ENCODE peak calls at places on chromosomes 16 and 17, in five cellular contexts. One of them, this sample, is unnamed.

GRCh38 chr16:9077001-9077809 is 14.2 kb upstream of the HAPSTR1 start:
- DNase-seq in transverse colon: no peak
- DNase-seq in suprapubic skin: no peak
- DNase-seq in GM12878: no peak
- DNase-seq in sigmoid colon: no peak
- DNase-seq in this sample: no peak

GRCh38 chr16:241866-242265 is 7.2 kb downstream of the FAM234A start:
- DNase-seq in suprapubic skin: no peak
- DNase-seq in sigmoid colon: no peak
- DNase-seq in GM12878: no peak
- DNase-seq in transverse colon: no peak
- DNase-seq in this sample: no peak

GRCh38 chr16:3646348-3646920 is 8.1 kb upstream of the DNASE1 start:
- DNase-seq in GM12878: no peak
- DNase-seq in transverse colon: peak
- DNase-seq in sigmoid colon: peak
- DNase-seq in suprapubic skin: peak
- DNase-seq in this sample: no peak

GRCh38 chr16:74862743-74863244 is 88.2 kb upstream of the FA2H start:
- DNase-seq in sigmoid colon: no peak
- DNase-seq in GM12878: peak
- DNase-seq in suprapubic skin: no peak
- DNase-seq in transverse colon: no peak
- DNase-seq in this sample: no peak

GRCh38 chr17:49361129-49361901 is 735 bp downstream of the ZNF652 start:
- DNase-seq in sigmoid colon: peak
- DNase-seq in transverse colon: peak
- DNase-seq in GM12878: peak
- DNase-seq in suprapubic skin: no peak
- DNase-seq in this sample: peak

GRCh38 chr16:83953796-83954576 is 946 bp downstream of the OSGIN1 start:
- DNase-seq in suprapubic skin: no peak
- DNase-seq in transverse colon: no peak
- DNase-seq in sigmoid colon: no peak
- DNase-seq in GM12878: no peak
- DNase-seq in this sample: no peak

GRCh38 chr17:9436629-9437028 is 139.0 kb downstream of the STX8 start:
- DNase-seq in sigmoid colon: no peak
- DNase-seq in suprapubic skin: no peak
- DNase-seq in GM12878: no peak
- DNase-seq in transverse colon: no peak
- DNase-seq in this sample: no peak

GRCh38 chr16:31407406-31407805 is 14.3 kb downstream of the ITGAD start:
- DNase-seq in sigmoid colon: no peak
- DNase-seq in GM12878: no peak
- DNase-seq in transverse colon: no peak
- DNase-seq in suprapubic skin: no peak
- DNase-seq in this sample: no peak

GRCh38 chr16:46929378-46930332 is 43.8 kb downstream of the DNAJA2 start:
- DNase-seq in sigmoid colon: peak
- DNase-seq in suprapubic skin: no peak
- DNase-seq in transverse colon: peak
- DNase-seq in GM12878: no peak
- DNase-seq in this sample: peak

GRCh38 chr16:53664724-53665345 is 38.8 kb downstream of the RPGRIP1L start:
- DNase-seq in transverse colon: no peak
- DNase-seq in sigmoid colon: no peak
- DNase-seq in suprapubic skin: no peak
- DNase-seq in GM12878: peak
- DNase-seq in this sample: no peak

GRCh38 chr17:54373970-54374369 is 526.7 kb upstream of the TOM1L1 start:
- DNase-seq in transverse colon: no peak
- DNase-seq in suprapubic skin: no peak
- DNase-seq in sigmoid colon: no peak
- DNase-seq in GM12878: no peak
- DNase-seq in this sample: no peak

GRCh38 chr17:34154916-34155730 is 100.0 kb upstream of the CCL2 start:
- DNase-seq in transverse colon: no peak
- DNase-seq in GM12878: no peak
- DNase-seq in suprapubic skin: no peak
- DNase-seq in sigmoid colon: no peak
- DNase-seq in this sample: no peak

GRCh38 chr17:81335388-81336157 is 40.5 kb upstream of the SLC38A10 start:
- DNase-seq in suprapubic skin: no peak
- DNase-seq in transverse colon: peak
- DNase-seq in sigmoid colon: no peak
- DNase-seq in GM12878: no peak
- DNase-seq in this sample: no peak

GRCh38 chr16:66093217-66093616 is 273.3 kb upstream of the CDH5 start:
- DNase-seq in sigmoid colon: no peak
- DNase-seq in GM12878: no peak
- DNase-seq in suprapubic skin: no peak
- DNase-seq in transverse colon: no peak
- DNase-seq in this sample: no peak

GRCh38 chr17:73343168-73343634 is 31.4 kb upstream of the CDC42EP4 start:
- DNase-seq in suprapubic skin: peak
- DNase-seq in GM12878: no peak
- DNase-seq in transverse colon: peak
- DNase-seq in sigmoid colon: peak
- DNase-seq in this sample: peak

GRCh38 chr17:17971431-17972125 is 622 bp downstream of the TOM1L2 start:
- DNase-seq in suprapubic skin: peak
- DNase-seq in sigmoid colon: peak
- DNase-seq in GM12878: no peak
- DNase-seq in transverse colon: peak
- DNase-seq in this sample: peak

GRCh38 chr16:17222756-17223411 is 247.9 kb downstream of the XYLT1 start:
- DNase-seq in transverse colon: peak
- DNase-seq in GM12878: no peak
- DNase-seq in sigmoid colon: peak
- DNase-seq in suprapubic skin: no peak
- DNase-seq in this sample: no peak

GRCh38 chr17:46159686-46160085 is 33.5 kb downstream of the KANSL1 start:
- DNase-seq in GM12878: no peak
- DNase-seq in sigmoid colon: no peak
- DNase-seq in suprapubic skin: no peak
- DNase-seq in transverse colon: no peak
- DNase-seq in this sample: no peak

GRCh38 chr16:49337814-49338350 is 35.7 kb upstream of the C16orf78 start:
- DNase-seq in transverse colon: no peak
- DNase-seq in sigmoid colon: peak
- DNase-seq in suprapubic skin: peak
- DNase-seq in GM12878: no peak
- DNase-seq in this sample: no peak

GRCh38 chr16:57422026-57422944 is 17.7 kb downstream of the CCL17 start:
- DNase-seq in suprapubic skin: no peak
- DNase-seq in sigmoid colon: peak
- DNase-seq in transverse colon: peak
- DNase-seq in GM12878: no peak
- DNase-seq in this sample: peak

GRCh38 chr17:42387221-42387657 is 1.0 kb downstream of the STAT3 start:
- DNase-seq in sigmoid colon: peak
- DNase-seq in transverse colon: no peak
- DNase-seq in GM12878: no peak
- DNase-seq in suprapubic skin: peak
- DNase-seq in this sample: no peak

GRCh38 chr17:75428775-75429469 is 23.4 kb upstream of the GRB2 start:
- DNase-seq in transverse colon: no peak
- DNase-seq in GM12878: no peak
- DNase-seq in suprapubic skin: no peak
- DNase-seq in sigmoid colon: no peak
- DNase-seq in this sample: no peak
- TF ChIP-seq POLR2A in transverse colon: no peak
- TF ChIP-seq POLR2A in GM12878: no peak
- TF ChIP-seq POLR2A in suprapubic skin: no peak
- TF ChIP-seq POLR2A in sigmoid colon: no peak
- TF ChIP-seq POLR2A in this sample: no peak

GRCh38 chr17:3697157-3697515 is 1.2 kb upstream of the P2RX5 start:
- DNase-seq in sigmoid colon: no peak
- DNase-seq in suprapubic skin: no peak
- DNase-seq in GM12878: no peak
- DNase-seq in transverse colon: no peak
- DNase-seq in this sample: no peak

GRCh38 chr17:3695129-3695722 is 729 bp downstream of the P2RX5 start:
- DNase-seq in transverse colon: peak
- DNase-seq in sigmoid colon: no peak
- DNase-seq in suprapubic skin: no peak
- DNase-seq in GM12878: no peak
- DNase-seq in this sample: peak

GRCh38 chr17:3698139-3698538 is 2.2 kb upstream of the P2RX5 start:
- DNase-seq in GM12878: no peak
- DNase-seq in suprapubic skin: no peak
- DNase-seq in transverse colon: no peak
- DNase-seq in sigmoid colon: no peak
- DNase-seq in this sample: no peak

GRCh38 chr17:3693829-3694231 is 2.1 kb downstream of the P2RX5 start:
- DNase-seq in suprapubic skin: no peak
- DNase-seq in transverse colon: peak
- DNase-seq in GM12878: peak
- DNase-seq in sigmoid colon: no peak
- DNase-seq in this sample: no peak

GRCh38 chr17:3695723-3696411 is at the start of gene P2RX5:
- DNase-seq in GM12878: no peak
- DNase-seq in suprapubic skin: no peak
- DNase-seq in transverse colon: peak
- DNase-seq in sigmoid colon: no peak
- DNase-seq in this sample: no peak
- TF ChIP-seq POLR2A in GM12878: peak
- TF ChIP-seq POLR2A in suprapubic skin: no peak
- TF ChIP-seq POLR2A in transverse colon: no peak
- TF ChIP-seq POLR2A in sigmoid colon: no peak
- TF ChIP-seq POLR2A in this sample: no peak

DNA sequence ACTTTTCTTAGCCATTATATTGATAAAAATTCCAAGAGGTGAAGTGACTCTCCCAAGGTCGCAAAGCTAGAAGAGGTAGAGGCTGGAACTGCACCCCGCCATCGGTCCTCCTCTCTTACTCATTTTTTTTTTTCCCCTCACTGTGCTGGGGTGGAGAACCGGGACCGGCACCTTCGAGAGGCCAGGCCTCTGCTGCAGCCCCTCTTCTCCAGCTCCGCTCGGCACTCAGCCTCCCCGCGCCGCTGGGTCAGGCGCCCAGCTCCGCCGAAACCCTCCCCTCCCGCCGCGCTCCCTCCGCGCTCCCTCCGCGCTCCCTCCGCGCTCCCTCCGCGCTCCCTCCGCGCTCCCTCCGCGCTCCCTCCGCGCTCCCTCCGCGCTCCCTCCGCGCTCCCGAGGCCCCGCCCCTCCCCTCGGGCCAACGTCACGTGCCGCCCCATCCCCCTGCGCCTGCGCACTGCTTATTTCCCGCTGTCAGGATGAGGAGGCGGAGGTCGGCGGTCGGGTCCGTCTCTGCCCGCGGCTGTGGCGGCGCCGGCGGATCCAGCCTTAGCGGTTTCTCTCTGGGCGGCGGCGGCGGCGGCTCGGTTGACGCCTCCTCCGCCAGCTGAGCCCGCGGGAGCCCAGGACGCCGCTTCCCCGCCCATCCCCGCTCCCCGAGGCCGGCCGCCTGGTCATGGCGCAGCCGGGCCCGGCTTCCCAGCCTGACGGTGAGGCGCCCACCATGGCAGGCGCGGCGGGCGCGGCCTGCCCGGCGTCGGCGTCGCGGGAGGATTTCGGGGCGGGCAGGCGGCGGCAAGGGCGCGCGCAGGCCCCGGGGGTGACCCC is at the start of gene RABEP1:
- DNase-seq in transverse colon: peak
- DNase-seq in GM12878: peak
- DNase-seq in suprapubic skin: peak
- DNase-seq in sigmoid colon: peak
- DNase-seq in this sample: peak
- TF ChIP-seq POLR2A in transverse colon: peak
- TF ChIP-seq POLR2A in GM12878: peak
- TF ChIP-seq POLR2A in suprapubic skin: no peak
- TF ChIP-seq POLR2A in sigmoid colon: peak
- TF ChIP-seq POLR2A in this sample: peak

DNA sequence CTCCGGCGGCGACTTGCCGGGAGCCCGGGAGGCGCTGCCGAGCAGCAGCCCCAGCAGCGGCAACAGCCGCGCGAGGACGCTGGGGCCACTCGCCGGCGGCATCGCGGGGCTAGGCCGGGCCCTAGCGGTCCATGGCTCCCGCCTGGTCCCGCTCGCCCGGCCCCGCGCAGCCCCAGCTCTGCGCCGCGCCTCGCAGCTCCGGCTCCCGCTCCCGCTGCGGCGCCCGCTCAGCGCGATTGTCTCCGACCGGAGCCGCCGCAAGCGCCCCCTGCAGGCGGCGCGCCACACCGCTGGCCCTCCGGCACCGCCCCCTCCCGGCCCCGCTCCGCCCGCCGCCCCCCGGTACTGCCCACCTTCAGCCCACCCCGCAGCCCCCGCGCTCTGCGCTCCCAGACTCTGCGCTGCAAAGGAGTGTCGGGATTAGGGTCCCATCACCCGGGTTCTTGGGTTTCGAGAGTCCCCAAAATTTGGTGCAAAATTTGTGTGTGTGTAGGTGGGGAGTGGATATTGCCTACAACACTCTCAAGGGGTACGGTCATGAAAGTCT is at the start of gene FAM171A2:
- DNase-seq in sigmoid colon: no peak
- DNase-seq in transverse colon: peak
- DNase-seq in suprapubic skin: peak
- DNase-seq in GM12878: no peak
- DNase-seq in this sample: peak
- TF ChIP-seq POLR2A in sigmoid colon: no peak
- TF ChIP-seq POLR2A in transverse colon: no peak
- TF ChIP-seq POLR2A in suprapubic skin: no peak
- TF ChIP-seq POLR2A in GM12878: peak
- TF ChIP-seq POLR2A in this sample: no peak

GRCh38 chr17:79008666-79009387 is 737 bp downstream of the CANT1 start:
- DNase-seq in suprapubic skin: peak
- DNase-seq in sigmoid colon: peak
- DNase-seq in transverse colon: no peak
- DNase-seq in GM12878: no peak
- DNase-seq in this sample: no peak

GRCh38 chr17:79010304-79010646 is 711 bp upstream of the CANT1 start:
- DNase-seq in sigmoid colon: peak
- DNase-seq in GM12878: no peak
- DNase-seq in transverse colon: no peak
- DNase-seq in suprapubic skin: peak
- DNase-seq in this sample: no peak

GRCh38 chr17:79011451-79012147 is 2.0 kb upstream of the CANT1 start:
- DNase-seq in GM12878: no peak
- DNase-seq in suprapubic skin: no peak
- DNase-seq in transverse colon: no peak
- DNase-seq in sigmoid colon: no peak
- DNase-seq in this sample: no peak

GRCh38 chr17:79007504-79008381 is 1.8 kb downstream of the CANT1 start:
- DNase-seq in transverse colon: peak
- DNase-seq in GM12878: no peak
- DNase-seq in suprapubic skin: peak
- DNase-seq in sigmoid colon: peak
- DNase-seq in this sample: no peak

GRCh38 chr17:79009397-79010303 is at the start of gene CANT1:
- DNase-seq in transverse colon: peak
- DNase-seq in sigmoid colon: peak
- DNase-seq in suprapubic skin: peak
- DNase-seq in GM12878: peak
- DNase-seq in this sample: peak
- TF ChIP-seq POLR2A in transverse colon: peak
- TF ChIP-seq POLR2A in sigmoid colon: no peak
- TF ChIP-seq POLR2A in suprapubic skin: no peak
- TF ChIP-seq POLR2A in GM12878: peak
- TF ChIP-seq POLR2A in this sample: no peak

This sample was measured in heart left ventricle.